ENCODE peak calls at places on chromosomes 7 and 10, in seven cellular contexts. X is HCT116, R is SK-N-SH, U is HepG2, E is GM12878, C is K562, H is H1. Z is an unnamed sample.
A peak's percentile ranks its signal among the peaks of the same experiment; 100 is the strongest.

GRCh38 chr7:123522061-123522460 is 12.3 kb downstream of the IQUB start:
- DNase-seq in X (no peak), R (no peak), U (no peak), E (no peak), C (no peak), H (no peak), Z (no peak)

GRCh38 chr10:1123198-1123597 is 67.0 kb downstream of the WDR37 start:
- DNase-seq in X (no peak), R (no peak), U (no peak), E (no peak), C (no peak), H (no peak), Z (no peak)

GRCh38 chr7:78955329-78955728 is 498.1 kb downstream of the MAGI2 start:
- DNase-seq in X (no peak), R (no peak), U (no peak), E (no peak), C (no peak), H (no peak), Z (no peak)

GRCh38 chr7:129126314-129126713 is 18.2 kb upstream of the TSPAN33 start:
- DNase-seq in X (no peak), R (no peak), U (no peak), E (no peak), C (no peak), H (no peak), Z (no peak)

GRCh38 chr10:4150676-4151075 is 365.7 kb upstream of the KLF6 start:
- DNase-seq in X (no peak), R (no peak), U (no peak), E (no peak), C (no peak), H (no peak), Z (no peak)

GRCh38 chr10:84293574-84294016 is 34.8 kb upstream of the CCSER2 start:
- DNase-seq in X (no peak), R (peak; percentile 33), U (no peak), E (no peak), C (peak; percentile 92), H (no peak), Z (no peak)

GRCh38 chr7:116776610-116777289 is 85.6 kb upstream of the CAPZA2 start:
- DNase-seq in X (peak; percentile 97), R (no peak), U (no peak), E (peak; percentile 13), C (no peak), H (no peak), Z (no peak)

GRCh38 chr7:27364344-27364758 is 121.7 kb downstream of the EVX1 start:
- DNase-seq in X (no peak), R (no peak), U (no peak), E (no peak), C (no peak), H (no peak), Z (no peak)

GRCh38 chr10:130885021-130885655 is 426.4 kb downstream of the TCERG1L start:
- DNase-seq in X (no peak), R (no peak), U (no peak), E (no peak), C (no peak), H (no peak), Z (no peak)

GRCh38 chr7:150377116-150377979 is 1.8 kb upstream of the ZNF775 start:
- DNase-seq in X (no peak), R (no peak), U (no peak), E (no peak), C (no peak), H (no peak), Z (no peak)

GRCh38 chr10:34171957-34172527 is 643.1 kb downstream of the PARD3 start:
- DNase-seq in X (no peak), R (no peak), U (no peak), E (no peak), C (no peak), H (no peak), Z (no peak)

GRCh38 chr10:70940834-70941568 is 52.6 kb upstream of the PCBD1 start:
- DNase-seq in X (no peak), R (peak; percentile 49), U (no peak), E (no peak), C (peak; percentile 59), H (no peak), Z (peak; percentile 10)

GRCh38 chr10:102016416-102016815 is 39.6 kb downstream of the ARMH3 start:
- DNase-seq in X (no peak), R (no peak), U (no peak), E (no peak), C (no peak), H (no peak), Z (no peak)

GRCh38 chr7:46759711-46760480 is 822.0 kb downstream of the TNS3 start:
- DNase-seq in X (no peak), R (no peak), U (no peak), E (no peak), C (no peak), H (no peak), Z (peak; percentile 12)

GRCh38 chr7:12683678-12684077 is 3.8 kb upstream of the ARL4A start:
- DNase-seq in X (no peak), R (peak; percentile 39), U (no peak), E (no peak), C (no peak), H (no peak), Z (no peak)

GRCh38 chr10:119680050-119680449 is 28.9 kb downstream of the BAG3 start:
- DNase-seq in X (peak; percentile 33), R (no peak), U (no peak), E (no peak), C (no peak), H (no peak), Z (peak; percentile 19)

GRCh38 chr10:123741146-123741545 is 75.0 kb downstream of the GPR26 start:
- DNase-seq in X (no peak), R (no peak), U (no peak), E (no peak), C (no peak), H (no peak), Z (no peak)

GRCh38 chr10:22252801-22253577 is 35.2 kb upstream of the EBLN1 start:
- DNase-seq in X (no peak), R (no peak), U (no peak), E (no peak), C (no peak), H (no peak), Z (no peak)

GRCh38 chr10:73859441-73860049 is 14.8 kb downstream of the CAMK2G start:
- DNase-seq in X (no peak), R (no peak), U (no peak), E (peak; percentile 45), C (no peak), H (no peak), Z (no peak)

GRCh38 chr10:29970576-29970975 is 88.8 kb downstream of the JCAD start:
- DNase-seq in X (no peak), R (no peak), U (no peak), E (no peak), C (no peak), H (no peak), Z (no peak)

GRCh38 chr10:23479798-23480473 is 41.1 kb downstream of the OTUD1 start:
- DNase-seq in X (no peak), R (no peak), U (no peak), E (no peak), C (no peak), H (no peak), Z (no peak)

GRCh38 chr7:137886706-137887105 is 39.9 kb upstream of the DGKI start:
- DNase-seq in X (no peak), R (no peak), U (no peak), E (no peak), C (no peak), H (no peak), Z (no peak)
- TF ChIP-seq JUND in X (no peak), R (no peak), U (no peak), E (no peak), C (no peak), H (no peak), Z (no peak)

GRCh38 chr7:130993671-130994365 is 259.8 kb upstream of the KLF14 start:
- DNase-seq in X (no peak), R (no peak), U (no peak), E (no peak), C (no peak), H (no peak), Z (no peak)

GRCh38 chr7:130996841-130997231 is 262.8 kb upstream of the KLF14 start:
- DNase-seq in X (peak; percentile 80), R (no peak), U (peak; percentile 93), E (no peak), C (no peak), H (no peak), Z (no peak)

GRCh38 chr7:130996205-130996840 is 262.3 kb upstream of the KLF14 start:
- DNase-seq in X (no peak), R (no peak), U (peak; percentile 42), E (no peak), C (no peak), H (no peak), Z (no peak)

GRCh38 chr7:130995252-130996081 is 261.5 kb upstream of the KLF14 start:
- DNase-seq in X (peak; percentile 89), R (no peak), U (no peak), E (no peak), C (no peak), H (no peak), Z (no peak)

GRCh38 chr7:130994378-130995115 is 260.5 kb upstream of the KLF14 start:
- DNase-seq in X (no peak), R (no peak), U (no peak), E (no peak), C (no peak), H (no peak), Z (no peak)
- TF ChIP-seq JUND in X (no peak), R (no peak), U (no peak), E (no peak), C (no peak), H (no peak), Z (no peak)

GRCh38 chr7:76069238-76069638 is 21.3 kb downstream of the MDH2 start:
- DNase-seq in X (peak; percentile 65), R (peak; percentile 46), U (no peak), E (no peak), C (peak; percentile 39), H (peak; percentile 46), Z (no peak)
- TF ChIP-seq JUND in X (no peak), R (no peak), U (no peak), E (no peak), C (no peak), H (no peak), Z (no peak)

GRCh38 chr7:52500796-52501195 is 534.6 kb upstream of the POM121L12 start:
- DNase-seq in X (no peak), R (no peak), U (no peak), E (no peak), C (no peak), H (no peak), Z (no peak)

GRCh38 chr7:52502281-52502680 is 533.2 kb upstream of the POM121L12 start:
- DNase-seq in X (no peak), R (no peak), U (no peak), E (no peak), C (no peak), H (no peak), Z (no peak)

GRCh38 chr7:52504546-52504945 is 530.9 kb upstream of the POM121L12 start:
- DNase-seq in X (no peak), R (no peak), U (no peak), E (no peak), C (no peak), H (no peak), Z (no peak)

GRCh38 chr7:52498319-52498718 is 537.1 kb upstream of the POM121L12 start:
- DNase-seq in X (no peak), R (no peak), U (no peak), E (no peak), C (no peak), H (no peak), Z (no peak)

DNA sequence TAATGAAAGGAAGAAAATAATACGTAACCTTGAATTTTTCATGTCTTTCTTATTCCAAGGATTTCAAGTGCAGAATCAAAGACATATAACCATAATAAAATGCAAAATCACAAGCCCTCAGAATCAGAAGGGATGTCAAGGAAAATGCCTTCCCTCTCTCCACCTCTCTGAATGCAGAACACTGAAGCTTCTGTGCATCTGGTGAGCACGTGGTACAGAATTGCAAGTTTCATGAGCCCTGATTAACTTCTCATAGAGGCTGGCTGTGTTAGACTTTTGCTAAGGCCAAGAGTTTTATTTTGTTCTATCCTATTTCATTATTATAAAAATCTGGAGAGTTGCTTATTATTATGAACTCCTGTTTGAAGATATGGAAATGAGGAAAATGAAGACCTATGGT is 533.7 kb upstream of the POM121L12 start:
- DNase-seq in X (no peak), R (no peak), U (no peak), E (no peak), C (no peak), H (no peak), Z (no peak)
- TF ChIP-seq JUND in X (no peak), R (no peak), U (no peak), E (no peak), C (no peak), H (no peak), Z (no peak)